ENCODE peak calls at places on chromosomes 3 and 15, in nine cellular contexts. T, N, G, S, H, P, J, O and D are unnamed samples.

GRCh38 chr3:166284994-166285393 is 447.8 kb upstream of the BCHE start:
- DNase-seq in T (no peak), N (no peak), G (no peak), S (no peak), H (no peak), P (no peak), J (no peak), O (no peak), D (no peak)

GRCh38 chr3:178255315-178255714 is 280.9 kb upstream of the KCNMB2 start:
- DNase-seq in T (no peak), N (no peak), G (no peak), S (no peak), H (no peak), P (no peak), J (no peak), O (no peak), D (no peak)

GRCh38 chr15:56984681-56985515 is 66.5 kb downstream of the TCF12 start:
- DNase-seq in T (no peak), N (no peak), G (no peak), S (no peak), H (no peak), P (no peak), J (no peak), O (no peak), D (no peak)

GRCh38 chr3:120823156-120823555 is 80.6 kb downstream of the GTF2E1 start:
- DNase-seq in T (no peak), N (no peak), G (no peak), S (no peak), H (no peak), P (no peak), J (no peak), O (no peak), D (no peak)

GRCh38 chr3:72485649-72486048 is 362.6 kb downstream of the SHQ1 start:
- DNase-seq in T (no peak), N (no peak), G (no peak), S (no peak), H (no peak), P (no peak), J (no peak), O (no peak), D (no peak)

GRCh38 chr3:150064952-150065351 is 94.3 kb upstream of the PFN2 start:
- DNase-seq in T (no peak), N (no peak), G (no peak), S (no peak), H (no peak), P (no peak), J (no peak), O (no peak), D (no peak)

GRCh38 chr3:42739401-42740158 is 33.5 kb downstream of the CCDC13 start:
- DNase-seq in T (no peak), N (no peak), G (peak; percentile 69), S (no peak), H (no peak), P (no peak), J (no peak), O (no peak), D (peak; percentile 80)

GRCh38 chr15:37058316-37058985 is 41.9 kb downstream of the MEIS2 start:
- DNase-seq in T (no peak), N (no peak), G (no peak), S (no peak), H (no peak), P (no peak), J (no peak), O (no peak), D (no peak)

GRCh38 chr3:155230382-155230781 is 63.1 kb downstream of the STRIT1 start:
- DNase-seq in T (no peak), N (no peak), G (no peak), S (no peak), H (no peak), P (no peak), J (no peak), O (no peak), D (no peak)

GRCh38 chr3:27171113-27171512 is 198.1 kb downstream of the NEK10 start:
- DNase-seq in T (no peak), N (no peak), G (no peak), S (no peak), H (no peak), P (no peak), J (no peak), O (no peak), D (no peak)

GRCh38 chr3:114608293-114608692 is 314.5 kb downstream of the TIGIT start:
- DNase-seq in T (no peak), N (no peak), G (no peak), S (no peak), H (no peak), P (no peak), J (no peak), O (no peak), D (no peak)

GRCh38 chr3:186821429-186822367 is 15.4 kb upstream of the RFC4 start:
- DNase-seq in T (no peak), N (no peak), G (no peak), S (no peak), H (no peak), P (peak; percentile 54), J (peak; percentile 26), O (no peak), D (no peak)

GRCh38 chr3:112128843-112129727 is 4.0 kb downstream of the GCSAM start:
- DNase-seq in T (no peak), N (no peak), G (no peak), S (no peak), H (no peak), P (no peak), J (no peak), O (no peak), D (no peak)

GRCh38 chr3:139521811-139522210 is 17.7 kb downstream of the RBP1 start:
- DNase-seq in T (no peak), N (no peak), G (no peak), S (no peak), H (no peak), P (no peak), J (no peak), O (no peak), D (no peak)

GRCh38 chr15:51087513-51087912 is 7.2 kb downstream of the TNFAIP8L3 start:
- DNase-seq in T (no peak), N (no peak), G (no peak), S (no peak), H (no peak), P (no peak), J (no peak), O (no peak), D (no peak)

GRCh38 chr3:32176989-32177701 is 61.3 kb upstream of the CMTM8 start:
- DNase-seq in T (no peak), N (peak; percentile 42), G (no peak), S (peak; percentile 15), H (peak; percentile 34), P (peak; percentile 24), J (peak; percentile 62), O (peak; percentile 47), D (no peak)

GRCh38 chr3:185469542-185469941 is 29.3 kb downstream of the TMEM41A start:
- DNase-seq in T (no peak), N (no peak), G (no peak), S (no peak), H (no peak), P (no peak), J (no peak), O (no peak), D (no peak)
- TF ChIP-seq POLR2AphosphoS5 in T (no peak), N (no peak), G (no peak), S (no peak), H (no peak), P (no peak), J (no peak), O (no peak), D (no peak)

GRCh38 chr3:11567516-11568467 is 75.9 kb downstream of the VGLL4 start:
- DNase-seq in T (no peak), N (no peak), G (no peak), S (no peak), H (no peak), P (no peak), J (no peak), O (no peak), D (peak; percentile 80)

GRCh38 chr3:11570251-11570650 is 73.5 kb downstream of the VGLL4 start:
- DNase-seq in T (peak; percentile 60), N (no peak), G (no peak), S (no peak), H (no peak), P (no peak), J (no peak), O (no peak), D (peak; percentile 82)

GRCh38 chr3:11569156-11569741 is 74.5 kb downstream of the VGLL4 start:
- DNase-seq in T (no peak), N (no peak), G (no peak), S (no peak), H (no peak), P (no peak), J (no peak), O (no peak), D (peak; percentile 55)

GRCh38 chr3:11566916-11567315 is 76.8 kb downstream of the VGLL4 start:
- DNase-seq in T (no peak), N (no peak), G (no peak), S (no peak), H (peak; percentile 21), P (peak; percentile 62), J (peak; percentile 65), O (no peak), D (no peak)

DNA sequence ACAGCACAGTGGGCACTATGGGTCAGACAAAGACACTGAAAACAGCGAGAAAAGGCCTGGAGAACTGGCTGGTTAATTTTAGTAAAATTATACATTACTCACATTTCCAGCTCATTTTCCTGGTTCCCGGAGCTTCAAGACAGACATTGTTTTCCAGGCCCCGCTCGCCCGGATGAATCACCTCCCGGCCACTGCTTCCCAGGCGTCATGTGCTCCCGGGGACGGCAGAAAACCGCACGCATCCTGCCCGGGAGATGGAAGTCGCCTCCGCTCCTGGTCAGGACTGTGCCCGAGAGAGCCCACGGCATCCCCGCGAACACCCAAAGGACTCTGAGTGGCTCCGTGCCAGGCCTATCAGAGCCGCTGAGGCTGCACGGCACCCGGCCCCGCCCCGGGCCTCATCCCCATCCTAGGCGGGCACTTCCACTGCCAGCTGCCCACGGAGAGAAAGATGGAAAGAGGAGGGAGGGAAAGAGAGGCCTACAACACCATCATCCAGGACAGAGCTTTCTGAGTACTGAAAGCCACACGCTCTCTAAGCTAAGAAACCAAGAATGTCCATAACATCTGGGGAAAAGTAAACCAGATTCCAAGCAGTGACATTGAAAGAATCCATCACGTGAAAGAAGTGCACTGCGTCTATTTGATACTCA is 75.1 kb downstream of the VGLL4 start:
- DNase-seq in T (peak; percentile 73), N (no peak), G (peak; percentile 93), S (no peak), H (no peak), P (no peak), J (no peak), O (peak; percentile 46), D (peak; percentile 90)
- TF ChIP-seq EP300 in T (no peak), N (no peak), G (no peak), S (no peak), H (no peak), P (peak; percentile 75), J (no peak), O (no peak), D (no peak)

GRCh38 chr3:131008326-131008725 is 18.3 kb downstream of the ASTE1 start:
- DNase-seq in T (no peak), N (no peak), G (no peak), S (no peak), H (no peak), P (no peak), J (no peak), O (no peak), D (no peak)
- H3K4me1 ChIP-seq in T (no peaks in the 10 kb centered on the region), N (no peaks in the 10 kb centered on the region), G (no peaks in the 10 kb centered on the region), S (no peaks in the 10 kb centered on the region), H (no peaks in the 10 kb centered on the region), P (no peaks in the 10 kb centered on the region), J (no peaks in the 10 kb centered on the region), O (no peaks in the 10 kb centered on the region), D (no peaks in the 10 kb centered on the region)

GRCh38 chr3:71478568-71478967 is 105.0 kb downstream of the FOXP1 start:
- DNase-seq in T (no peak), N (no peak), G (no peak), S (no peak), H (no peak), P (no peak), J (no peak), O (no peak), D (no peak)
- TF ChIP-seq POLR2AphosphoS5 in T (no peak), N (no peak), G (no peak), S (no peak), H (no peak), P (no peak), J (no peak), O (no peak), D (no peak)